ENCODE peak calls at places on chromosome 10, in ten cellular contexts. O is GM23248, J is mammary epithelial cell, Y is PC-3, M is fibroblast of lung, A is astrocyte, K is HepG2, H is neural progenitor cell, I is HCT116, S is MM.1S. Z is an unnamed sample.

GRCh38 chr10:129971381-129972144 is 7.5 kb upstream of the EBF3 start:
- DNase-seq in O (peak), J (no peak), Y (peak), M (peak), A (no peak), K (peak), H (peak), I (no peak), S (peak), Z (no peak)

GRCh38 chr10:132549416-132549815 is 11.8 kb downstream of the INPP5A start:
- DNase-seq in O (no peak), J (no peak), Y (no peak), M (no peak), A (no peak), K (no peak), H (no peak), I (no peak), S (no peak), Z (no peak)

GRCh38 chr10:80613466-80613865 is 75.8 kb downstream of the SH2D4B start:
- DNase-seq in O (no peak), J (no peak), Y (no peak), M (no peak), A (no peak), K (no peak), H (no peak), I (no peak), S (no peak), Z (no peak)

GRCh38 chr10:112136816-112137215 is 46.7 kb downstream of the GPAM start:
- DNase-seq in O (no peak), J (no peak), Y (no peak), M (no peak), A (no peak), K (no peak), H (no peak), I (no peak), S (no peak), Z (no peak)

GRCh38 chr10:88019753-88020152 is 156.3 kb downstream of the PTEN start:
- DNase-seq in O (peak), J (no peak), Y (no peak), M (no peak), A (no peak), K (no peak), H (no peak), I (no peak), S (no peak), Z (no peak)

GRCh38 chr10:132627736-132628512 is 90.3 kb downstream of the INPP5A start:
- DNase-seq in O (peak), J (no peak), Y (no peak), M (peak), A (peak), K (no peak), H (no peak), I (no peak), S (no peak), Z (no peak)

GRCh38 chr10:36703179-36703578 is 422.2 kb upstream of the ANKRD30A start:
- DNase-seq in O (no peak), J (no peak), Y (no peak), M (no peak), A (no peak), K (no peak), H (no peak), I (no peak), S (no peak), Z (no peak)

GRCh38 chr10:131684976-131685375 is 215.8 kb upstream of the PPP2R2D start:
- DNase-seq in O (no peak), J (no peak), Y (no peak), M (no peak), A (no peak), K (no peak), H (no peak), I (no peak), S (no peak), Z (no peak)

GRCh38 chr10:90872648-90873020 is 860 bp downstream of the RPP30 start:
- DNase-seq in O (peak), J (no peak), Y (no peak), M (no peak), A (no peak), K (no peak), H (no peak), I (no peak), S (no peak), Z (no peak)

GRCh38 chr10:47438857-47439474 is 44.9 kb downstream of the ANXA8 start:
- DNase-seq in O (peak), J (peak), Y (peak), M (peak), A (peak), K (peak), H (peak), I (peak), S (no peak), Z (peak)

GRCh38 chr10:22604314-22605091 is 109.9 kb downstream of the PIP4K2A start:
- DNase-seq in O (no peak), J (no peak), Y (no peak), M (no peak), A (no peak), K (no peak), H (no peak), I (no peak), S (no peak), Z (no peak)

GRCh38 chr10:116274141-116274861 is 1.3 kb upstream of the GFRA1 start:
- DNase-seq in O (peak), J (no peak), Y (no peak), M (peak), A (no peak), K (no peak), H (peak), I (no peak), S (peak), Z (no peak)

GRCh38 chr10:120077707-120078492 is 185.4 kb downstream of the SEC23IP start:
- DNase-seq in O (no peak), J (peak), Y (no peak), M (no peak), A (no peak), K (no peak), H (peak), I (no peak), S (no peak), Z (no peak)

GRCh38 chr10:113183543-113183942 is 233.5 kb downstream of the TCF7L2 start:
- DNase-seq in O (no peak), J (no peak), Y (no peak), M (no peak), A (no peak), K (no peak), H (peak), I (no peak), S (no peak), Z (no peak)

GRCh38 chr10:46231087-46231486 is 55.7 kb upstream of the ANTXRL start:
- DNase-seq in O (no peak), J (no peak), Y (no peak), M (no peak), A (no peak), K (no peak), H (no peak), I (no peak), S (no peak), Z (no peak)

GRCh38 chr10:130073912-130074311 is 36.7 kb downstream of the C10orf143 start:
- DNase-seq in O (no peak), J (no peak), Y (no peak), M (no peak), A (no peak), K (no peak), H (no peak), I (no peak), S (no peak), Z (no peak)

GRCh38 chr10:87935290-87936141 is 72.1 kb downstream of the PTEN start:
- DNase-seq in O (peak), J (peak), Y (no peak), M (peak), A (peak), K (no peak), H (no peak), I (no peak), S (no peak), Z (no peak)

GRCh38 chr10:23291551-23292334 is 52.9 kb downstream of the C10orf67 start:
- DNase-seq in O (no peak), J (no peak), Y (no peak), M (peak), A (no peak), K (no peak), H (no peak), I (no peak), S (no peak), Z (no peak)

GRCh38 chr10:111989136-111990050 is 194.2 kb downstream of the GPAM start:
- DNase-seq in O (no peak), J (no peak), Y (no peak), M (no peak), A (no peak), K (no peak), H (no peak), I (no peak), S (no peak), Z (no peak)

GRCh38 chr10:120942806-120943413 is 91.7 kb downstream of the WDR11 start:
- DNase-seq in O (peak), J (peak), Y (peak), M (peak), A (peak), K (peak), H (peak), I (peak), S (peak), Z (no peak)

GRCh38 chr10:76022366-76022765 is 590.9 kb downstream of the LRMDA start:
- DNase-seq in O (no peak), J (no peak), Y (no peak), M (no peak), A (no peak), K (no peak), H (no peak), I (no peak), S (no peak), Z (no peak)

GRCh38 chr10:103896225-103896624 is 21.8 kb downstream of the STN1 start:
- DNase-seq in O (peak), J (no peak), Y (peak), M (peak), A (no peak), K (no peak), H (no peak), I (peak), S (no peak), Z (no peak)

GRCh38 chr10:132867801-132868644 is 74.3 kb downstream of the CFAP46 start:
- DNase-seq in O (no peak), J (no peak), Y (no peak), M (no peak), A (no peak), K (no peak), H (no peak), I (no peak), S (no peak), Z (no peak)

GRCh38 chr10:132507467-132507955 is 30.1 kb upstream of the INPP5A start:
- DNase-seq in O (no peak), J (no peak), Y (no peak), M (no peak), A (no peak), K (no peak), H (no peak), I (no peak), S (no peak), Z (no peak)

GRCh38 chr10:103559776-103560175 is 66.3 kb downstream of the NEURL1 start:
- DNase-seq in O (no peak), J (no peak), Y (no peak), M (no peak), A (no peak), K (no peak), H (no peak), I (no peak), S (no peak), Z (no peak)

GRCh38 chr10:35194906-35195305 is 68.3 kb downstream of the CREM start:
- DNase-seq in O (peak), J (peak), Y (peak), M (peak), A (peak), K (no peak), H (no peak), I (peak), S (no peak), Z (no peak)

GRCh38 chr10:43049081-43049551 is 27.8 kb upstream of the RET start:
- DNase-seq in O (no peak), J (no peak), Y (no peak), M (no peak), A (no peak), K (no peak), H (no peak), I (no peak), S (no peak), Z (no peak)

GRCh38 chr10:29859521-29860130 is 199.8 kb downstream of the JCAD start:
- DNase-seq in O (peak), J (peak), Y (peak), M (peak), A (peak), K (no peak), H (no peak), I (no peak), S (no peak), Z (peak)

GRCh38 chr10:132255489-132256344 is 52.0 kb downstream of the STK32C start:
- DNase-seq in O (no peak), J (no peak), Y (no peak), M (no peak), A (no peak), K (no peak), H (no peak), I (no peak), S (no peak), Z (no peak)

GRCh38 chr10:72086466-72087391 is 1.6 kb downstream of the SPOCK2 start:
- DNase-seq in O (peak), J (no peak), Y (no peak), M (no peak), A (peak), K (peak), H (peak), I (no peak), S (no peak), Z (no peak)

GRCh38 chr10:112949875-112950507 is at the start of gene TCF7L2:
- DNase-seq in O (peak), J (peak), Y (peak), M (peak), A (peak), K (peak), H (peak), I (peak), S (peak), Z (peak)

GRCh38 chr10:98420786-98421185 is 5.8 kb upstream of the PYROXD2 start:
- DNase-seq in O (no peak), J (no peak), Y (no peak), M (no peak), A (no peak), K (no peak), H (no peak), I (no peak), S (no peak), Z (no peak)
- H3K27ac ChIP-seq in O (no peak), J (no peak), Y (no peak), M (no peak), A (no peak), K (no peak), H (no peak), I (no peak), S (no peak), Z (no peak)

GRCh38 chr10:6803429-6803783 is 223.3 kb upstream of the PRKCQ start:
- DNase-seq in O (no peak), J (no peak), Y (no peak), M (no peak), A (no peak), K (no peak), H (no peak), I (no peak), S (no peak), Z (no peak)
- H3K9ac ChIP-seq in O (no peak), J (no peak), Y (no peak), M (no peak), A (no peak), K (no peak), H (no peak), I (no peak), S (no peak), Z (no peak)

GRCh38 chr10:77637986-77638765 is 568 bp upstream of the KCNMA1 start:
- DNase-seq in O (peak), J (peak), Y (peak), M (peak), A (peak), K (no peak), H (peak), I (no peak), S (no peak), Z (no peak)

GRCh38 chr10:77636286-77636966 is 1.2 kb downstream of the KCNMA1 start:
- DNase-seq in O (peak), J (no peak), Y (no peak), M (no peak), A (no peak), K (no peak), H (peak), I (no peak), S (no peak), Z (no peak)

GRCh38 chr10:77637474-77637985 is at the start of gene KCNMA1:
- DNase-seq in O (peak), J (peak), Y (peak), M (peak), A (no peak), K (no peak), H (peak), I (no peak), S (peak), Z (no peak)

GRCh38 chr10:77635402-77636227 is 2.0 kb downstream of the KCNMA1 start:
- DNase-seq in O (no peak), J (no peak), Y (peak), M (no peak), A (no peak), K (no peak), H (peak), I (no peak), S (no peak), Z (no peak)

GRCh38 chr10:77636967-77637473 is 588 bp downstream of the KCNMA1 start:
- DNase-seq in O (peak), J (no peak), Y (no peak), M (no peak), A (no peak), K (no peak), H (peak), I (no peak), S (no peak), Z (no peak)
- TF ChIP-seq EZH2 in O (no peak), J (no peak), Y (no peak), M (no peak), A (no peak), K (no peak), H (peak), I (no peak), S (no peak), Z (no peak)

GRCh38 chr10:18145652-18146051 is 5.4 kb downstream of the CACNB2 start:
- DNase-seq in O (peak), J (no peak), Y (no peak), M (peak), A (no peak), K (no peak), H (no peak), I (no peak), S (no peak), Z (no peak)
- H3K27ac ChIP-seq in O (no peak), J (no peak), Y (no peak), M (no peak), A (no peak), K (no peak), H (no peak), I (no peak), S (no peak), Z (no peak)

GRCh38 chr10:13472359-13472758 is 56.5 kb downstream of the BEND7 start:
- DNase-seq in O (no peak), J (no peak), Y (no peak), M (no peak), A (no peak), K (no peak), H (no peak), I (no peak), S (no peak), Z (no peak)
- H3K9ac ChIP-seq in O (no peak), J (no peak), Y (no peak), M (no peak), A (no peak), K (no peak), H (no peak), I (no peak), S (no peak), Z (no peak)

DNA sequence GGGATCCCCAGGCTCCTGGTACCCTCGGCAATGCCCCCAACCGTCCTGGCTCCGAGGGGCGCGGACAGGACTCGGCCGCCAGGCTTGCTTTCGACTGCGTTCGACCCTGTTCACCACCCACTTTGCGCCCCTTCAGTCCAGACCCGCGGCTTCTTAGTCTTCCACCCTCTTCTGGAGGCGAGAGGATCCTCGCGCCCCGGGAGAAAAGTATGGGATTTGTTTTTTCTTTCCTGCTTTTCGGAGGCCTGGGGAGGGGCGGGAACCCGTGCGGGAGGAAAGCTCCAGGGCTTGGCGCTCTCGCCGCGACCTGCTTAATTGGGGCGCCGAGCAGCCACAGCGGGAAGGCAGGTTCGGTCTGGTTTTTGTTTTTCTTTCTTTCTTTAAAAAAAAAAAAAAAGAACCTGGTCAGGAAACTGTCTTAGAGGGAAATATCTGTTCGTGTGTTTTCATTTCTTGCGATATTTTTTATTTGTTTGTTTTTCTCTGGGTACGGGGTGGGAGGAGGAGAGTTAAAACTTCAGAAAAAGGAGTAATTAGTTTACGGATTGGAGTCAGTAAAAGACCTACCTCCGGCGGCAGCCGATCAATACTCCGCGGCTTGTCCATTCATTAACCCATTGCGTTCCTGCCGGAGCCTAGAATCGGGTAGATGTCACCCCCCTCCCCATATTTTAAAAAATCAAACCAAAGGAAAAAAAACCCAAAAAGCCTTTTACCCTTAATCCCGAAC is 1.6 kb downstream of the EMX2 start:
- DNase-seq in O (peak), J (no peak), Y (no peak), M (no peak), A (no peak), K (no peak), H (peak), I (no peak), S (no peak), Z (no peak)
- TF ChIP-seq EZH2 in O (no peak), J (no peak), Y (peak), M (no peak), A (no peak), K (no peak), H (no peak), I (no peak), S (no peak), Z (no peak)

DNA sequence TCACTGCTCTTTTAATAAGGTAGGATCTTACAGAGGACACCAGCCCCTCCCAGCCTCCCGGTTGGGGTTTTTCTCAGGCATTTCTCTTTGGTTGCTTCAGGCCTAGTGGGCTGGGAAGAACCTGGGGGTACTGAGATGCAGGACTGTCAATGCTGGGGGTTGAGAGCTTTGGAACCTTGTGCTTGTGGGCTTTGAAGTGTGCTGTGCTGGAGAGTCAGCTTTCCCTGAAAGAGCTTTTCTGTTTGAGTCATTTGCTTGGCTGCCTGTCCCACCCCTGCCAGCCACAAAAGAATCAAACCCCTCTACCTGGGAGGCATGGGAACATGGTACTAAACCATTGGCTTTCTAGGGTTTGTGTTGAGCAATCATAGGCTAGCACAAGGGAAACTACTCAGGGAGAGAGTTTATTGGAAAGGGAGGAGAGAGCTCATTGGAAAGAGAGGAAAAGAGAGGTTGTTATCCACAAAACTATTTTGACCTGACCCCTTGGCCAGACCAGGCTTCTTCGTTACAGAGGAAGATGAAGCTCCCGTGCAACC is 1.4 kb downstream of the SCD start:
- DNase-seq in O (no peak), J (peak), Y (no peak), M (no peak), A (no peak), K (no peak), H (no peak), I (no peak), S (no peak), Z (no peak)
- H3K27ac ChIP-seq in O (no peak), J (peak), Y (no peak), M (no peak), A (no peak), K (peak), H (peak), I (peak), S (no peak), Z (peak)

DNA sequence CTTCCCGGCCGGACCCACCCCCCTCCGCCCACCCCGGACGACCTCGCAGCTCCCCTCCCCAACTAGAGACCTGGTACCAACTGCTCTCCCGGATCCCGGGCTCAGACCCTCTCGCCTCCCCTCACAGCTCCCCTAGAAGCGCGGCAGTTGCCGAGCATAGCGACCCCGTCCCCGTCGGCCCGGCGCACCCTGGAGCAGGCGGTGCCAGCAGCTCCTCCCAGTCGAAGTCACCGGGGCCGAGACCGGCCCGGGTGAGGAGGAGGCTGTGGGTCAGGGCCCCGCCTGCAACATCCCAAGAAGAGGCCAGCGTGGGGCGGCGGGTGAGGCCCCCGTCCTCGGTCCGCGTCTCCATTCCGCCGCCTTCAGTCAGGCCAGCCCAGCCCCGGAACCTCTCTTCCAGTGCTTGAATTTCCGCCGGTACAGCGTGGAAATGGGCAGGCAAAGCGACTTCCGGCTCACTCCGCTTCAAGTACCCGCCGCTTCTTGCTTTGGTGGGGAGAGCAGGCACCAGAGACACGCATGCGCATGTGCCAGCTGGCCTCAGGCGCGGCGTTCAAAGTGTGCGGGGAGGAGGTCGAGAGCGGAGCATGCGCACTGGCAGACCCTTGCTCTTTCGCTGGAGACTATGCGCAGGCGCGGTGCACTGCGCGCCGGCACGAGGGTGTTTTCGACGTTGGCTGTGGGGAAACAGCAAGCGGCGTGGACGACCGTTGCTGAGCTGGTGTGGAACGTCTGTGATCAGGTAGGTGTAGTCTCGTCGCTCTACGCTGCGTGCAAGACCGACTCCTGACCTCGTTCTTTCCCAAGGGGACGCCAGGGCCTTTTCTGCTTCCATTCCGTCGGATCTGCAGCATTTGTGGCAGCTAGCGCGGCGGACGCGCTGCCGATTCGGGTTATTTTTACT is at the start of gene C10orf88:
- DNase-seq in O (peak), J (peak), Y (peak), M (peak), A (peak), K (peak), H (peak), I (peak), S (peak), Z (peak)
- H3K9ac ChIP-seq in O (peak), J (peak), Y (peak), M (peak), A (peak), K (peak), H (peak), I (peak), S (peak), Z (peak)